ENCODE peak calls at places on chromosomes 7 and 10, in seven cellular contexts. R, B, U, S, Y, L and Z are unnamed samples.

GRCh38 chr7:73606801-73607691 is 17.3 kb downstream of the MLXIPL start:
- DNase-seq in Y (no peak), U (peak; percentile 63), L (peak; percentile 53), B (no peak), S (peak; percentile 71), R (peak; percentile 34), Z (no peak)

GRCh38 chr10:67925449-67926005 is 41.1 kb downstream of the SIRT1 start:
- DNase-seq in Y (no peak), S (no peak), B (peak; percentile 35), U (no peak), R (no peak), L (no peak), Z (no peak)

GRCh38 chr10:60384708-60385398 is 4.8 kb downstream of the ANK3 start:
- DNase-seq in Y (no peak), U (no peak), L (no peak), R (peak; percentile 94), B (peak; percentile 90), S (peak; percentile 16), Z (peak; percentile 86)

GRCh38 chr7:142562688-142563087 is 186.6 kb upstream of the PRSS1 start:
- DNase-seq in Y (no peak), S (no peak), U (no peak), B (no peak), L (no peak), R (peak; percentile 38), Z (no peak)

GRCh38 chr7:74023037-74023436 is 4.9 kb upstream of the ELN start:
- DNase-seq in B (peak; percentile 40), L (no peak), Y (peak; percentile 94), R (peak; percentile 43), S (peak; percentile 73), U (peak; percentile 55), Z (no peak)

GRCh38 chr10:120897343-120897742 is 46.2 kb downstream of the WDR11 start:
- DNase-seq in L (no peak), B (peak; percentile 64), U (no peak), R (peak; percentile 75), S (no peak), Y (no peak), Z (no peak)

GRCh38 chr7:75691793-75692543 is 46.8 kb downstream of the HIP1 start:
- DNase-seq in Y (no peak), L (no peak), S (no peak), R (no peak), U (no peak), B (no peak), Z (no peak)

GRCh38 chr10:132579027-132579859 is 41.7 kb downstream of the INPP5A start:
- DNase-seq in Y (no peak), S (no peak), R (no peak), L (no peak), B (no peak), U (no peak), Z (no peak)

GRCh38 chr10:87519582-87519981 is 14.9 kb downstream of the MINPP1 start:
- DNase-seq in B (no peak), U (no peak), S (no peak), R (no peak), Y (no peak), L (peak; percentile 58), Z (no peak)

GRCh38 chr7:102138676-102139075 is 148.0 kb upstream of the SH2B2 start:
- DNase-seq in B (no peak), R (no peak), U (no peak), S (no peak), L (no peak), Y (no peak), Z (no peak)

GRCh38 chr7:51369746-51370145 is 53.1 kb upstream of the COBL start:
- DNase-seq in B (peak; percentile 7), L (peak; percentile 4), Y (no peak), U (peak; percentile 17), R (peak; percentile 5), S (no peak), Z (no peak)

GRCh38 chr7:2555121-2556052 is at the start of gene BRAT1:
- DNase-seq in S (peak; percentile 96), R (peak; percentile 90), Y (peak; percentile 99), L (peak; percentile 96), U (peak; percentile 98), B (peak; percentile 88), Z (peak; percentile 90)

GRCh38 chr10:5488272-5489161 is 10.9 kb downstream of the CALML5 start:
- DNase-seq in S (no peak), Y (peak; percentile 67), R (no peak), L (no peak), U (peak; percentile 94), B (peak; percentile 94), Z (no peak)

GRCh38 chr7:81767883-81768282 is 2.0 kb downstream of the HGF start:
- DNase-seq in Y (no peak), S (no peak), B (no peak), L (no peak), R (peak; percentile 52), U (no peak), Z (no peak)

GRCh38 chr10:52390388-52390787 is 76.3 kb downstream of the DKK1 start:
- DNase-seq in U (no peak), Y (no peak), R (no peak), S (no peak), L (no peak), B (no peak), Z (no peak)

GRCh38 chr7:5266148-5267028 is 16.4 kb upstream of the SLC29A4 start:
- DNase-seq in R (no peak), Y (no peak), B (no peak), U (no peak), L (no peak), S (no peak), Z (no peak)
- TF ChIP-seq CTCF in R (no peak), Y (no peak), B (no peak), U (no peak), L (no peak), S (no peak), Z (no peak)

DNA sequence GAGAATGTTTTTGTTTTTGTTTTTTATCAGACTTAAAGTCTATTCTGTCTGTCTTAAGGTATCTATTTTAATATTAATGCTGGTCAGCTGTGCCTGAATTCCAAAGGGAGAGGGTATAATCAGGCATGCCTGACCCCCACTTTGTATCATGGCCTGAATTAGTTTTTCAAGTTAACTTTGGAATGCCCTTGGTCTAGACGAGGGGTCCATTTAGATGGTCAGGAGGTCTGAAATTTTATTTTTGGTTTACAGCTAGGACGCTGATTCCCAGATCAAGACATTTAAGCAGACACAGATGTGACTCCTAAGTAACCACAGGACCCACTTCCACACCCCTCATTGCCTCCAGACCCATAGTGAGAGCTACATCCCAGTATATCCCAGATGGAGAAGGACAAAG is 189.5 kb downstream of the ARHGAP12 start:
- DNase-seq in Y (no peak), B (no peak), L (no peak), R (no peak), U (no peak), S (no peak), Z (no peak)
- H3K4me3 ChIP-seq in Y (no peak overlapping the region), B (no peak overlapping the region), L (no peak overlapping the region), R (no peak overlapping the region), U (no peak overlapping the region), S (no peak overlapping the region), Z (no peak overlapping the region)

GRCh38 chr7:96179863-96180262 is 142.0 kb downstream of the SLC25A13 start:
- DNase-seq in Y (no peak), S (no peak), L (no peak), U (no peak), B (no peak), R (peak; percentile 31), Z (no peak)

GRCh38 chr7:96184783-96185182 is 137.1 kb downstream of the SLC25A13 start:
- DNase-seq in L (no peak), U (no peak), Y (no peak), R (no peak), B (no peak), S (no peak), Z (no peak)

GRCh38 chr7:96181174-96181573 is 140.7 kb downstream of the SLC25A13 start:
- DNase-seq in S (no peak), B (no peak), Y (no peak), L (no peak), R (no peak), U (no peak), Z (no peak)

GRCh38 chr7:96182424-96183158 is 139.3 kb downstream of the SLC25A13 start:
- DNase-seq in S (no peak), L (peak; percentile 11), U (no peak), Y (no peak), B (no peak), R (no peak), Z (no peak)

GRCh38 chr7:96183163-96183562 is 138.7 kb downstream of the SLC25A13 start:
- DNase-seq in B (no peak), L (no peak), R (no peak), S (no peak), U (no peak), Y (no peak), Z (no peak)
- TF ChIP-seq CTCF in B (no peak), L (no peak), R (no peak), S (no peak), U (no peak), Y (no peak), Z (no peak)

GRCh38 chr7:120609136-120609753 is 248.7 kb downstream of the TSPAN12 start:
- DNase-seq in U (no peak), S (no peak), B (no peak), L (no peak), Y (no peak), R (no peak), Z (no peak)
- H3K4me3 ChIP-seq in U (no peak overlapping the region), S (no peak overlapping the region), B (no peak overlapping the region), L (no peak overlapping the region), Y (no peak overlapping the region), R (no peak overlapping the region), Z (no peak overlapping the region)

GRCh38 chr10:125002423-125003145 is 60.7 kb downstream of the ZRANB1 start:
- DNase-seq in B (no peak), L (no peak), U (peak; percentile 33), R (no peak), Y (peak; percentile 37), S (peak; percentile 31), Z (no peak)

GRCh38 chr10:125004571-125005311 is 62.8 kb downstream of the ZRANB1 start:
- DNase-seq in R (no peak), Y (peak; percentile 38), S (peak; percentile 21), U (peak; percentile 31), B (no peak), L (no peak), Z (no peak)

GRCh38 chr10:125002044-125002422 is 60.1 kb downstream of the ZRANB1 start:
- DNase-seq in Y (no peak), R (no peak), B (no peak), U (peak; percentile 15), S (no peak), L (no peak), Z (no peak)

GRCh38 chr10:125003901-125004467 is 62.1 kb downstream of the ZRANB1 start:
- DNase-seq in U (peak; percentile 12), Y (no peak), R (no peak), B (no peak), L (no peak), S (peak; percentile 13), Z (no peak)

GRCh38 chr10:125003146-125003900 is 61.4 kb downstream of the ZRANB1 start:
- DNase-seq in R (no peak), B (no peak), Y (peak; percentile 54), L (no peak), U (peak; percentile 30), S (peak; percentile 33), Z (no peak)
- TF ChIP-seq CTCF in R (no peak), B (no peak), Y (no peak), L (no peak), U (peak; percentile 5), S (no peak), Z (no peak)